ENCODE peak calls at places on chromosome 16, in six cellular contexts. R is GM23338; Q is ascending aorta; V is naive thymus-derived CD4-positive, alpha-beta T cell; N is cardiac muscle cell; G is tibial nerve. L is an unnamed sample. For H3K36me3 and H3K4me1, the result is how much of the 10 kb centered on the place peaks cover.

GRCh38 chr16:79076039-79076767 is 524.3 kb downstream of the MAF start:
- DNase-seq in G (no peak), Q (no peak), R (no peak), N (no peak), V (no peak), L (no peak)

GRCh38 chr16:11198817-11199216 is 57.2 kb downstream of the SOCS1 start:
- DNase-seq in R (no peak), Q (no peak), V (no peak), G (no peak), N (no peak), L (no peak)

GRCh38 chr16:515963-516226 is 11.6 kb upstream of the CAPN15 start:
- DNase-seq in N (no peak), Q (no peak), G (no peak), R (no peak), V (no peak), L (no peak)

GRCh38 chr16:29231231-29231630 is 175.3 kb downstream of the NPIPB11 start:
- DNase-seq in Q (no peak), N (no peak), V (no peak), G (peak), R (no peak), L (no peak)

GRCh38 chr16:15961557-15962205 is 12.3 kb downstream of the ABCC1 start:
- DNase-seq in Q (no peak), G (no peak), N (no peak), R (no peak), V (no peak), L (no peak)

GRCh38 chr16:81293909-81294802 is 20.6 kb upstream of the GAN start:
- DNase-seq in R (no peak), Q (no peak), N (no peak), G (no peak), V (no peak), L (no peak)

GRCh38 chr16:71923941-71924690 is 28.8 kb downstream of the IST1 start:
- DNase-seq in V (no peak), N (no peak), R (no peak), Q (no peak), G (no peak), L (no peak)

GRCh38 chr16:59412275-59412841 is 678.2 kb upstream of the GOT2 start:
- DNase-seq in Q (no peak), G (no peak), N (peak), V (no peak), R (peak), L (no peak)

GRCh38 chr16:80167657-80168056 is 373.1 kb upstream of the DYNLRB2 start:
- DNase-seq in V (no peak), Q (no peak), N (no peak), R (no peak), G (no peak), L (no peak)

GRCh38 chr16:77816293-77816692 is 27.9 kb downstream of the VAT1L start:
- DNase-seq in R (no peak), Q (no peak), G (no peak), V (no peak), N (no peak), L (no peak)

GRCh38 chr16:15810411-15810810 is 46.4 kb downstream of the MYH11 start:
- DNase-seq in R (no peak), V (no peak), Q (no peak), G (no peak), N (no peak), L (no peak)

GRCh38 chr16:19705843-19706242 is 12.2 kb downstream of the KNOP1 start:
- DNase-seq in V (no peak), G (no peak), N (no peak), Q (no peak), R (no peak), L (no peak)

GRCh38 chr16:6481894-6482293 is 850.8 kb upstream of the RBFOX1 start:
- DNase-seq in Q (no peak), G (no peak), V (no peak), R (no peak), N (no peak), L (no peak)

GRCh38 chr16:84438971-84439696 is 65.3 kb downstream of the MEAK7 start:
- DNase-seq in N (no peak), G (no peak), V (no peak), Q (no peak), R (no peak), L (no peak)

DNA sequence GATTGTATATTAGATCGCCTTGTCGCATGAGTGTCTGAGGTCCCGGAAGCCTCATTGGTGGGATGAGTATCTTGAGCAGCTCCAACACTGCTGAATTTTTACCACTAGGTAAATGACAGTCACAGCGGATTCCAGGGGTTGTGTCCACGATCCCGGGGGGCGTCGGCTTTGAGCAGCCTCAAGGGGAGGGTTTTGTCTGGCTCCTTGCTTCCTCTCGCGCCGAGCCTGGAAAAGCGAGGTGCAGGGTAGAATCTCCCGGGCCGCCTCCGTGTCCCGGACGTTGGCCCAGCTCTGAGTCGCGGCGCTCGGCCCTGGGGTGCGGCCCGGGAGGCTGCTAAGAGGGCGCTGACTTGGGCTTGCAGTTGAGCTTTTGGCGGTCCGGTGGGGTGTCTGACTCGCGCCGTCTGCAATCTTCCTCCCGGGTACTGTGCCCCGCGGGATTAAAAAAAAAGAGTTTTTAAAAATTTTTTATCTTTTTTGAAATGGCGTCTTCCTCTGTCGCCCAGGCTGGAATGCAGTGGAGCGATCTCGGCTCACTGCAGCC is 4.5 kb downstream of the OR1F1 start:
- DNase-seq in G (no peak), N (no peak), Q (no peak), V (no peak), R (peak), L (no peak)
- H3K4me3 ChIP-seq in G (no peak), N (no peak), Q (no peak), V (no peak), R (peak), L (no peak)

DNA sequence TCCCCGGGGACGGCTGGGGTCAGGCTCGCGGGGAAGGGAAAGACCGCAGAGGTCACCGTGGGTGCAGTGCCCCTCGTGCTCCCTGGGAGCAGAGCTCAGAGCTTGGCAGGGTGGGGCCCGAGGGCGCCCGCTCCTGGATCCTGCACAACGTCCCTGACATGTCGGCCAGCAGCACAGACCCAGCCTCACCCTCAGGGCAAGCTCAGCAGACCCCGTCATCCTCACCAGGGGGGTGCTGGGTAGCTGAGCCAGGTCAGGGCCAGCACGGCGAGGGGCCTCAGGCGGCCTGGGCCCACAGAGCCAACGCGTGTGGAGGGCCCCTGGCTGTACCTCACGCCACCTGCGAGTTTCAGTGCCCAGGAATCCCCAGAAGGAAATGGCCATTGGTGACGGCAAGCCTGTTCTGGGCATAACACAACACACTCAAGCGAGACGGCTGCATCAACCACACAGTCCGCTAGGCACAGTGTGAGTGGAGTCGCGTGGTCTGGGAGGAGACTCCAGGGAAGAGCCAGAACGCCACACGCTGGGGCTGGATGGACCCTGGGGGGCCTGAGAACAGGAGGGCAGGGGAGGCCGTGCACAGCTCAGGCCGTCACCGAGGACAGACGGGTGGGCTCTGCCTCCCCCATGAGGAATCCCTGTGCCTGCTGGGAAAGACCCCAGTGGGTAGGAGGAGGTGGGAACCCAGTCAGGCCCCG is 60.3 kb downstream of the ZNF778 start:
- DNase-seq in G (no peak), N (peak), V (no peak), Q (no peak), R (no peak), L (no peak)
- H3K36me3 ChIP-seq in G (half or more), N (under half), V (under half), Q (half or more), R (under half), L (half or more)

GRCh38 chr16:57194512-57194911 is 8.4 kb downstream of the RSPRY1 start:
- DNase-seq in Q (no peak), N (no peak), G (no peak), R (no peak), V (no peak), L (no peak)

GRCh38 chr16:57192146-57192545 is 6.0 kb downstream of the RSPRY1 start:
- DNase-seq in G (no peak), N (no peak), R (no peak), V (no peak), Q (no peak), L (no peak)

GRCh38 chr16:57192720-57193486 is 6.8 kb downstream of the RSPRY1 start:
- DNase-seq in Q (no peak), V (no peak), G (no peak), N (no peak), R (no peak), L (no peak)

GRCh38 chr16:57196276-57196675 is 10.1 kb downstream of the RSPRY1 start:
- DNase-seq in Q (no peak), N (no peak), G (no peak), V (no peak), R (no peak), L (no peak)

GRCh38 chr16:57196753-57197152 is 10.6 kb downstream of the RSPRY1 start:
- DNase-seq in G (no peak), N (no peak), R (no peak), V (no peak), Q (no peak), L (no peak)
- H3K4me1 ChIP-seq in G (under half), N (under half), R (under half), V (under half), Q (under half), L (under half)

GRCh38 chr16:58337090-58337444 is 42.2 kb upstream of the PRSS54 start:
- DNase-seq in N (no peak), R (peak), Q (no peak), G (no peak), V (no peak), L (no peak)

GRCh38 chr16:58338205-58338604 is 43.4 kb upstream of the PRSS54 start:
- DNase-seq in Q (no peak), N (no peak), V (no peak), G (no peak), R (no peak), L (no peak)

GRCh38 chr16:58333937-58334336 is 39.1 kb upstream of the PRSS54 start:
- DNase-seq in R (no peak), G (no peak), V (no peak), N (no peak), Q (no peak), L (no peak)

GRCh38 chr16:58339452-58339938 is 44.7 kb upstream of the PRSS54 start:
- DNase-seq in G (no peak), N (peak), R (peak), V (no peak), Q (no peak), L (no peak)

DNA sequence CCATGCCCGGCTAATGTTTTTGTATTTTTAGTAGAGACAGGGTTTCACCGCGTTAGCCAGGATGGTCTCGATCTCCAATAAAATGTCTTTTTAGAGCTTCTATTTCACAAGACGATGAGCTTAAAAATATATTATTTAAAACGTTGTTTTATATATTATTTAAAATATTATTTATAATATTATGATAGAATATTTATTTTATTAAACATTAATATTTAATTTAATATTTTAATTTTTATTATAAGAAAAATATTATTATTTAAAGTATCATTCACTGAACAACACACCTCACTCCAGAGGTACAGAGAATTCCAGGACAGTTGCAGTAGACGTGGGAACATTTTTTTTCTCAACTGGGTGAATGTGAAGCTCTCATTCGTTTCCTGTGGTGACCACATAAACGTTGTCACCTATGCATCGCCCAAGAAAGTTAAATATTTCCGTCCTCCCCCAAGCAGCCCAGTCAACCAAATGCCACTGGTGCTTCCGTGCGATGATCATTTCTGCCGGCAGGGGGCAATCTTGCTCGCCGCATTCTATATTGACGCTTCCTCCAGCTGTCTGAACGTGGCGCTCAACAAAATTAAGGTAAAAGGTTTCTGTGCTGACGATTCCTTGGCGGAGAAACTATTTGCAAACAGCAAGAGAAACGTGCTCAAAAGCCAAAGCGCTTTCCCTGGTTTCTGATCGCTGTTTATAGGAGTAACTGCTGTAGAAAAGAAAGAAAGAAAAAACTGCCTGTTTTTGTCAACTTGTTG is 41.7 kb upstream of the PRSS54 start:
- DNase-seq in Q (no peak), V (peak), N (peak), G (peak), R (peak), L (peak)
- H3K4me3 ChIP-seq in Q (peak), V (no peak), N (no peak), G (no peak), R (peak), L (peak)

GRCh38 chr16:86511317-86512161 is 1.2 kb downstream of the FOXF1 start:
- DNase-seq in G (no peak), V (no peak), R (no peak), N (no peak), Q (no peak), L (no peak)

GRCh38 chr16:86510465-86511261 is at the start of gene FOXF1:
- DNase-seq in R (peak), G (no peak), N (no peak), V (no peak), Q (no peak), L (no peak)

GRCh38 chr16:86512860-86513470 is 2.6 kb downstream of the FOXF1 start:
- DNase-seq in V (no peak), N (no peak), R (no peak), Q (no peak), G (no peak), L (no peak)

GRCh38 chr16:86513471-86514277 is 3.3 kb downstream of the FOXF1 start:
- DNase-seq in Q (no peak), N (no peak), G (no peak), R (no peak), V (no peak), L (no peak)

GRCh38 chr16:86512301-86512859 is 2.1 kb downstream of the FOXF1 start:
- DNase-seq in Q (no peak), N (no peak), V (no peak), G (no peak), R (no peak), L (no peak)
- H3K36me3 ChIP-seq in Q (under half), N (under half), V (under half), G (under half), R (under half), L (under half)

DNA sequence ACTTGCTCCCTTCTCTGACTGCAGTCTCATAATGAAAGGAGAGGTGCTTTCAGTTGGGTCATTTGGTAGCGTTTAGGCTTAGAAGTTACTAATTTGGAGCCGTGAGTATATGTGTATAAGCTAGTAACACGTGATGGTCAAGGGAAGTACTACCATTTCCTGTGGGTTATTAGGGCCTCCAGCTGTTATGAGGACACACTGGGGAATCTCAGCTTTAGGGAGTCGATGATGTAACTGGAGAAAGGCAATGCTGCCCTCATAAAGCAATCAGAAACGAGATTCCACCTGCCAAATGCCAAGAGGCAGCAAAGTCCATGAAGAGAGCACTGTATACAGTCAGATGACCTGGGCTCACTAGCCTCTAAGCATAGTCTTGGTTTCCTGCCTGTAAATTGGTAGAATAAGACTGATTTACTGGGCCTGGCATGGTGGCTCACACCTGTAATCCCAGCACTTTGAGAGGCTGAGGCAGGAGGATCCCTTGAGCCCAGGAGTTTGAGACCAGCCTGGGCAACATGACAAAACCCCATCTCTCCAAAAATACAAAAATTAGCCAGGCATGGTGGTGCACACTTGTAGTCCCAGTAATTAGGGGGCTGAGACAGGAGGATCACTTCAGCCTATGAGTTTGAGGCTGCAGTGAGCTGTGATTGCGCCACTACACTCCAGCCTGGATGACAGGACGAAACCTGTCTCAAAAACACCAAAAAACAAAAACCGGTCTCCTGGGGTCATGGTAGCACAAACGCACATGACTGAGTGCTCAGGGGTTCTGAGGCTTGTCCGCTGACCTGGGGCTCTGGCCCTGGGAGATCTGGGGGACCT is 53.0 kb downstream of the SF3B3 start:
- DNase-seq in G (no peak), N (no peak), V (no peak), R (peak), Q (no peak), L (peak)
- H3K4me1 ChIP-seq in G (under half), N (under half), V (under half), R (under half), Q (half or more), L (under half)

DNA sequence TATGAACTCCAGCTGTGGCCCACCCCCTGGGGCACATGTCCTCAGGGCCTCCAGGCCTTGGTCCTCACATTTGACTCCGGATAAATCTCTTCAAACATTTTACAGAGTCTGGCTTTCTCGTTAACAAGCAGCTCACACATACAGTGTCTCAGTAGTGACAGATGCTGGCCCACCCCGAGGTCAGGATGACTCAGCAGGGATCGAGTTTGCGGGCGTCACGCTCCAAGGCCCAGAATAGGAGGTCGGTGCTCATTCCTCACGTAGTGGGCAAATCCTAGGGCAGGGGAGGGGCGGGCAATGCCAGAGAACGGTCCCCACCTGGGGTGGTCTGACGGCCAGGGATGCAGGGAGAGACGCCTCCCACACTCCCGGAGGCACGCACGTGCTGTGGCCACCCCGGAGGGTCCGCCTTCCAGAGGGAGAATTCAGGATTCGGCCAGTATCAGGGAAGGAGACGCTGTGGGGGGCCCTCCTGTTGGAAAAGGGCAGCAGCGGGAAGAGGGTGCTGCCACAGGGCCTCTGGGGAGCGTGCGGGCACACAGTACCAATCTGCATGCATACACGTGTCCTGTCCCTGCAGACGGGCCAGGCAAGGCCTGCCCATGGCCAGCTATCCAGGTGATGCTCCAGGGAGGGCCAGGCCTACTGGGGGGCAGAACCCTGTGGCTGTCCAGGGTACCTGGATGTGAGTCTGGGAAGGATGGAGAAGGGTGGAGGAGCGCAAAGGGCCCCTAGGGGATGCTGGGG is 8.6 kb downstream of the SLC7A5 start:
- DNase-seq in Q (no peak), V (no peak), G (no peak), N (no peak), R (no peak), L (no peak)
- H3K4me3 ChIP-seq in Q (no peak), V (no peak), G (no peak), N (no peak), R (no peak), L (no peak)

GRCh38 chr16:67540756-67541155 is 12.1 kb downstream of the RIPOR1 start:
- DNase-seq in V (no peak), R (no peak), G (no peak), Q (no peak), N (no peak), L (no peak)
- H3K36me3 ChIP-seq in V (under half), R (under half), G (half or more), Q (half or more), N (under half), L (under half)

GRCh38 chr16:70380205-70380918 is 33.7 kb downstream of the DDX19A start:
- DNase-seq in Q (no peak), G (peak), R (peak), N (peak), V (peak), L (peak)

GRCh38 chr16:70377782-70378181 is 31.1 kb downstream of the DDX19A start:
- DNase-seq in V (no peak), Q (no peak), G (no peak), N (no peak), R (no peak), L (no peak)

GRCh38 chr16:70381604-70382342 is 35.1 kb downstream of the DDX19A start:
- DNase-seq in V (no peak), G (no peak), Q (no peak), N (no peak), R (no peak), L (no peak)

GRCh38 chr16:70380919-70381603 is 34.4 kb downstream of the DDX19A start:
- DNase-seq in N (peak), G (peak), Q (peak), V (peak), R (peak), L (peak)

GRCh38 chr16:70378869-70379493 is 32.3 kb downstream of the DDX19A start:
- DNase-seq in R (peak), N (no peak), G (no peak), V (no peak), Q (no peak), L (no peak)
- H3K4me1 ChIP-seq in R (under half), N (under half), G (under half), V (under half), Q (under half), L (under half)